ENCODE peak calls at places on chromosomes 2 and 18, in nine cellular contexts. E is left lung; T is M059J; Y is WTC11; D is stimulated activated CD4-positive, alpha-beta T cell treated with anti-CD3 and anti-CD28 coated beads, Interleukin-12 subunit alpha, Interleukin-12 subunit beta, amount 100 ng/mL, for 4 hours; K is amniotic epithelial cell; Z is kidney; A is T-helper 2 cell; F is NCI-H1417. S is an unnamed sample.

GRCh38 chr2:153059338-153060052 is 341.1 kb downstream of the ARL6IP6 start:
- DNase-seq in E (no peak), T (peak), Y (no peak), D (no peak), K (no peak), Z (no peak), A (no peak), F (peak), S (no peak)

GRCh38 chr18:77395941-77396340 is 146.3 kb downstream of the GALR1 start:
- DNase-seq in E (no peak), T (no peak), Y (no peak), D (no peak), K (no peak), Z (no peak), A (no peak), F (no peak), S (no peak)

GRCh38 chr18:47903809-47904208 is 26.6 kb downstream of the SMAD2 start:
- DNase-seq in E (no peak), T (no peak), Y (no peak), D (no peak), K (no peak), Z (no peak), A (no peak), F (no peak), S (no peak)

GRCh38 chr2:119431976-119432881 is 575 bp downstream of the TMEM37 start:
- DNase-seq in E (peak), T (no peak), Y (peak), D (no peak), K (peak), Z (peak), A (no peak), F (peak), S (no peak)

GRCh38 chr2:45799679-45800381 is 148.4 kb downstream of the PRKCE start:
- DNase-seq in E (no peak), T (no peak), Y (no peak), D (no peak), K (no peak), Z (no peak), A (no peak), F (no peak), S (no peak)

GRCh38 chr18:45765740-45766139 is 41.8 kb downstream of the SLC14A1 start:
- DNase-seq in E (no peak), T (no peak), Y (no peak), D (no peak), K (no peak), Z (no peak), A (no peak), F (no peak), S (no peak)

GRCh38 chr2:165778653-165779451 is 15.2 kb downstream of the GALNT3 start:
- DNase-seq in E (no peak), T (no peak), Y (peak), D (no peak), K (peak), Z (peak), A (no peak), F (no peak), S (no peak)

GRCh38 chr2:211114826-211115450 is 558.5 kb downstream of the CPS1 start:
- DNase-seq in E (no peak), T (no peak), Y (no peak), D (no peak), K (peak), Z (no peak), A (no peak), F (peak), S (no peak)

GRCh38 chr2:96663829-96664228 is 21.3 kb downstream of the FER1L5 start:
- DNase-seq in E (peak), T (no peak), Y (no peak), D (no peak), K (no peak), Z (no peak), A (no peak), F (no peak), S (no peak)

GRCh38 chr2:135256531-135257258 is 204.6 kb downstream of the RAB3GAP1 start:
- DNase-seq in E (no peak), T (no peak), Y (no peak), D (no peak), K (peak), Z (no peak), A (no peak), F (no peak), S (peak)

GRCh38 chr2:50787636-50788035 is 244.3 kb downstream of the NRXN1 start:
- DNase-seq in E (no peak), T (no peak), Y (no peak), D (no peak), K (no peak), Z (no peak), A (no peak), F (no peak), S (no peak)

GRCh38 chr2:36338827-36339145 is 16.8 kb upstream of the CRIM1 start:
- DNase-seq in E (no peak), T (peak), Y (no peak), D (no peak), K (peak), Z (no peak), A (no peak), F (no peak), S (no peak)

GRCh38 chr2:74405994-74406583 is 15.3 kb downstream of the C2orf81 start:
- DNase-seq in E (no peak), T (peak), Y (no peak), D (no peak), K (no peak), Z (no peak), A (no peak), F (no peak), S (no peak)

GRCh38 chr2:61450144-61450543 is 20.7 kb downstream of the USP34 start:
- DNase-seq in E (no peak), T (no peak), Y (no peak), D (no peak), K (peak), Z (no peak), A (peak), F (no peak), S (no peak)

GRCh38 chr2:240466579-240467148 is 31.2 kb downstream of the GPC1 start:
- DNase-seq in E (no peak), T (no peak), Y (peak), D (no peak), K (no peak), Z (peak), A (no peak), F (no peak), S (no peak)

GRCh38 chr18:70405051-70405450 is 116.2 kb downstream of the SOCS6 start:
- DNase-seq in E (no peak), T (no peak), Y (no peak), D (no peak), K (no peak), Z (no peak), A (no peak), F (no peak), S (no peak)

GRCh38 chr2:28394331-28394877 is 1.7 kb downstream of the FOSL2 start:
- DNase-seq in E (peak), T (peak), Y (no peak), D (no peak), K (no peak), Z (peak), A (no peak), F (peak), S (no peak)

GRCh38 chr2:171018522-171018921 is 89.5 kb downstream of the GORASP2 start:
- DNase-seq in E (no peak), T (no peak), Y (no peak), D (no peak), K (no peak), Z (no peak), A (no peak), F (no peak), S (no peak)

GRCh38 chr18:9147440-9148238 is 11.1 kb downstream of the ANKRD12 start:
- DNase-seq in E (no peak), T (peak), Y (no peak), D (no peak), K (peak), Z (no peak), A (peak), F (peak), S (no peak)

GRCh38 chr2:227881866-227882517 is 10.6 kb downstream of the DAW1 start:
- DNase-seq in E (no peak), T (peak), Y (no peak), D (no peak), K (peak), Z (no peak), A (no peak), F (no peak), S (no peak)

GRCh38 chr18:44033144-44033543 is 647.5 kb upstream of the SETBP1 start:
- DNase-seq in E (no peak), T (peak), Y (no peak), D (no peak), K (no peak), Z (no peak), A (no peak), F (no peak), S (no peak)

GRCh38 chr2:235534608-235535422 is 41.0 kb downstream of the AGAP1 start:
- DNase-seq in E (no peak), T (no peak), Y (no peak), D (no peak), K (no peak), Z (peak), A (no peak), F (no peak), S (no peak)

GRCh38 chr2:151162185-151162584 is 99.5 kb downstream of the RBM43 start:
- DNase-seq in E (no peak), T (peak), Y (no peak), D (no peak), K (peak), Z (no peak), A (no peak), F (peak), S (peak)

GRCh38 chr2:122203523-122203922 is 448.1 kb downstream of the TSN start:
- DNase-seq in E (no peak), T (peak), Y (no peak), D (no peak), K (no peak), Z (no peak), A (no peak), F (peak), S (peak)

GRCh38 chr2:84919885-84920580 is 14.6 kb downstream of the TMSB10 start:
- DNase-seq in E (no peak), T (peak), Y (no peak), D (peak), K (peak), Z (peak), A (no peak), F (peak), S (peak)

GRCh38 chr2:96839288-96839874 is 4.4 kb downstream of the ANKRD23 start:
- DNase-seq in E (peak), T (no peak), Y (no peak), D (peak), K (peak), Z (peak), A (peak), F (no peak), S (no peak)

GRCh38 chr2:157593411-157593810 is 35.3 kb downstream of the ACVR1C start:
- DNase-seq in E (no peak), T (no peak), Y (no peak), D (no peak), K (no peak), Z (no peak), A (no peak), F (no peak), S (no peak)

GRCh38 chr2:70083344-70084156 is 3.7 kb upstream of the PCBP1 start:
- DNase-seq in E (no peak), T (peak), Y (no peak), D (peak), K (peak), Z (no peak), A (no peak), F (no peak), S (no peak)